ENCODE peak calls at places on chromosomes 7 and 10, in eight cellular contexts. M is adrenal gland, U is breast epithelium, H is GM12891, F is testis, I is A549, S is HCT116, B is Peyer's patch. W is an unnamed sample.

GRCh38 chr7:128947854-128948253 is 10.1 kb downstream of the IRF5 start:
- DNase-seq in M (peak), U (no peak), H (no peak), F (no peak), I (no peak), S (no peak), B (no peak), W (no peak)

GRCh38 chr10:77702166-77702565 is 64.6 kb upstream of the KCNMA1 start:
- DNase-seq in M (peak), U (no peak), H (no peak), F (peak), I (no peak), S (no peak), B (no peak), W (no peak)

GRCh38 chr7:84911077-84911476 is 275.8 kb downstream of the SEMA3D start:
- DNase-seq in M (no peak), U (no peak), H (no peak), F (no peak), I (no peak), S (no peak), B (no peak), W (no peak)

GRCh38 chr7:139647085-139647484 is 123.6 kb downstream of the CLEC2L start:
- DNase-seq in M (no peak), U (no peak), H (no peak), F (no peak), I (no peak), S (no peak), B (no peak), W (no peak)

GRCh38 chr7:130667593-130668257 is 823 bp downstream of the COPG2 start:
- DNase-seq in M (peak), U (no peak), H (no peak), F (no peak), I (no peak), S (no peak), B (no peak), W (no peak)

GRCh38 chr7:84162125-84162524 is 32.5 kb downstream of the SEMA3A start:
- DNase-seq in M (no peak), U (no peak), H (no peak), F (no peak), I (no peak), S (no peak), B (no peak), W (no peak)

GRCh38 chr7:22867589-22867988 is 44.9 kb upstream of the TOMM7 start:
- DNase-seq in M (no peak), U (no peak), H (no peak), F (no peak), I (no peak), S (no peak), B (no peak), W (no peak)

GRCh38 chr7:107615910-107616680 is 36.0 kb downstream of the BCAP29 start:
- DNase-seq in M (no peak), U (no peak), H (no peak), F (no peak), I (no peak), S (no peak), B (no peak), W (no peak)

GRCh38 chr7:2832441-2832840 is 11.7 kb downstream of the GNA12 start:
- DNase-seq in M (no peak), U (no peak), H (no peak), F (no peak), I (no peak), S (no peak), B (no peak), W (no peak)

GRCh38 chr10:4073912-4074311 is 288.9 kb upstream of the KLF6 start:
- DNase-seq in M (no peak), U (no peak), H (no peak), F (no peak), I (no peak), S (no peak), B (no peak), W (no peak)

DNA sequence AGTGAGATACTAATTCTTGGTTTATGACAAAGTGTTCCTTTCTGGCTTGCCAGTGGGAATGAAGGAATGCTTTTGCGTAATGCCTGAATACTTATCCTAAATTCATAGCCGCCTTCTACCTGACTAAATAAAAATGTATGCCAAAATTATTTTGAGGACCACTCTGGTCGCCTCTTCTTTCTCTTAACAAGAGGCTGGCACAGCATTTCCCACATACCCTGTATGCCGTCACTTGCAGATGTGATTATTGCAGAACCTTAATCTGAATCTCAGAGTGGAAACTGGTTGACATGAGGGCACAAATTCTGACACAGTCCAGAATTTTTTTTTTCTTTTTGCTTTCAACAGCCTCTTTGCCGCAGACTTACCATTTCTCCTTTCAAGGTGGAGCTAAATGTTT is 124.6 kb upstream of the GLCCI1 start:
- DNase-seq in M (no peak), U (no peak), H (no peak), F (no peak), I (no peak), S (no peak), B (no peak), W (no peak)
- TF ChIP-seq POLR2A in M (no peak), U (no peak), H (no peak), F (no peak), I (no peak), S (no peak), B (no peak), W (no peak)

GRCh38 chr7:25711940-25712339 is 440.1 kb upstream of the NFE2L3 start:
- DNase-seq in M (no peak), U (no peak), H (no peak), F (no peak), I (no peak), S (no peak), B (no peak), W (no peak)
- TF ChIP-seq POLR2A in M (no peak), U (no peak), H (no peak), F (no peak), I (no peak), S (no peak), B (no peak), W (no peak)

DNA sequence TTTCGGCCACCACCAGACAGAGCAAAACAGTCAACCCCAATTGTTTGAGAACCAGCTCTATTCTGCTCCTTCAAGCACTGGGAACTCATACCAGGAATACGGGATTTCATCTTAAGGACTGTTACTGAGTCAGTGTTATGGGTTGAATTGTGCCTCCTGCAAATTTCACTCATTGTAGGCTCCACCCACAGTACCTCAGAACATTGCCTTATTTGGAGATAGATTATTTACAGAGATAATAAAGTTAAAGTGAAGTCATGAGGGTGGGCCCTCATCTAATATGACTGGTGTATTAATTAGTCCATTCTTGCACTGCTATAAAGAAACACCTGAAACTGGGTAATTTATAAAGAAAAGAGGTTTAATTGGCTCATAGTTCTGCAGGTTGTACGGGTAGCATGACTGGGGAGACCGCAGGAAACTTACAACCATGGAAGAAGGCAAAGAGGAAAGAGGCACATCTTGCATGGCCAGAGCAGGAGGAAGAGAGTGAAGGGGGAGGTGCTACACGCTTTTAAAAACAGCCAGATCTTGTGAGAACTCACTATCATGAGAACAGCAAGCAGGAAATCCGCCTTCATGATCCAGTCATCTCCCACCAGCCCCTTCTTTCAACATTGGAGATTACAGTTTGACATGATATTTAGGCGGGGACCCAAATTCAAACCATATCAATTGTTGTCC is 14.3 kb upstream of the ZNF248 start:
- DNase-seq in M (no peak), U (no peak), H (no peak), F (no peak), I (no peak), S (no peak), B (no peak), W (no peak)
- TF ChIP-seq POLR2A in M (no peak), U (no peak), H (no peak), F (no peak), I (no peak), S (no peak), B (no peak), W (no peak)

GRCh38 chr10:44805461-44806210 is 105.5 kb upstream of the TMEM72 start:
- DNase-seq in M (peak), U (no peak), H (no peak), F (peak), I (no peak), S (no peak), B (no peak), W (no peak)
- TF ChIP-seq POLR2A in M (no peak), U (no peak), H (no peak), F (no peak), I (no peak), S (no peak), B (no peak), W (no peak)

GRCh38 chr7:99456288-99456687 is 9.7 kb downstream of the ATP5MF start:
- DNase-seq in M (no peak), U (no peak), H (no peak), F (no peak), I (no peak), S (no peak), B (no peak), W (no peak)

GRCh38 chr7:99457050-99457645 is 8.8 kb downstream of the ATP5MF start:
- DNase-seq in M (no peak), U (no peak), H (no peak), F (no peak), I (no peak), S (no peak), B (no peak), W (no peak)

GRCh38 chr7:99459087-99459486 is 6.9 kb downstream of the ATP5MF start:
- DNase-seq in M (no peak), U (no peak), H (no peak), F (no peak), I (no peak), S (no peak), B (no peak), W (no peak)

GRCh38 chr7:99455874-99456273 is 10.1 kb downstream of the ATP5MF start:
- DNase-seq in M (no peak), U (no peak), H (no peak), F (no peak), I (no peak), S (no peak), B (no peak), W (no peak)

DNA sequence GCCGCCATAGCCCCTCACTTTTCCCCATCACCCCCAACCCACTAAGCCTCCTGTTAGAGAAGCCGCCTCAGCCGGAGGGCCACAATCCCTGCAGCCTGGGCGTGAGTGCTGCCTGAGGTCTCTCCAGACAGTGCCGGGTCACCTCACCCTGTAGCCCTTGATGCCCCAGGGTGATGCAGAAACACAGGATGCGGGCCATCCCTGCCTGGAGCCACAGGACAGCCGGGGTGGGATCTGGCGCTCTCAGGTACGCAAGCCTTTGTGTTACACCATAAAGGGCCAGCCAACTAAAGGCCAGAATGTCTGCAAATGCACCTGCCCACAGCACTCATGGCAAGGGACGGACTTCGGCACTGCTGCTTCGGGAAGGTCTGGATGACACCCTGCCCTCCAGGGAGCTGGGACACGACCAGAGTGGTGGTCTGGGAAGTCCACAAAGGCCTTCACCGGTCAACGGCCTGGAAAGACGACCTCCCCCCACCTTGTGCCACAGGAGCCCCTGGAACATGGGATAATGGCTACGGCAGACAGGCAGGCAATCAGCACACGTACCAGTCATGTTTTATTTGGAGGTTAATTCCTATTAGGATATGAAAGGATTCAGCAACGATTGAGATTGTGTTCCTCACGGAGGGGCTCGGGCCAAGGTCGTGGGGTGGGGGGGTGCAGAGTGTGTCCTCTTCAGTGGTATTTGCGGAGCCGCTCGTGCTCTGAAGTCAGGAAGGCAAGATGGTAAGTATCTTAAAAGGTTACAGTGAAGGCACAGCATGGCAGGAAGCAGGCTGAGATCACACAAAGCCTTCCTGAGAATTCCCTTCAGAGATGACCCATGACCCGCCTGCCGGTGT is 8.1 kb downstream of the ATP5MF start:
- DNase-seq in M (no peak), U (no peak), H (no peak), F (no peak), I (no peak), S (no peak), B (no peak), W (no peak)
- TF ChIP-seq POLR2A in M (no peak), U (no peak), H (no peak), F (no peak), I (no peak), S (no peak), B (no peak), W (no peak)